ENCODE peak calls at places on chromosomes 4 and X, in six cellular contexts. Q, Y, S, B, E and C are unnamed samples.

GRCh38 chr4:33616121-33616520 is 2628.2 kb downstream of the ARAP2 start:
- DNase-seq in Q (no peak), Y (no peak), S (no peak), B (no peak), E (no peak), C (no peak)

GRCh38 chr4:111838406-111838930 is 306.8 kb upstream of the FAM241A start:
- DNase-seq in Q (no peak), Y (no peak), S (no peak), B (no peak), E (no peak), C (no peak)

GRCh38 chr4:114317564-114317963 is 281.0 kb upstream of the UGT8 start:
- DNase-seq in Q (no peak), Y (no peak), S (no peak), B (no peak), E (no peak), C (no peak)

GRCh38 chrX:49059209-49060191 is 701 bp downstream of the CCDC120 start:
- DNase-seq in Q (no peak), Y (no peak), S (peak; percentile 42), B (no peak), E (no peak), C (peak; percentile 39)

GRCh38 chrX:105226499-105226898 is 6.0 kb upstream of the TEX13A start:
- DNase-seq in Q (no peak), Y (no peak), S (no peak), B (no peak), E (no peak), C (no peak)

GRCh38 chr4:80393246-80393969 is 57.9 kb downstream of the CFAP299 start:
- DNase-seq in Q (no peak), Y (no peak), S (no peak), B (no peak), E (peak; percentile 94), C (no peak)

GRCh38 chrX:25737540-25737939 is 400.6 kb upstream of the MAGEB18 start:
- DNase-seq in Q (no peak), Y (no peak), S (no peak), B (no peak), E (peak; percentile 47), C (no peak)

GRCh38 chr4:99946346-99947189 is at the start of gene DNAJB14:
- DNase-seq in Q (peak; percentile 37), Y (peak; percentile 87), S (peak; percentile 75), B (peak; percentile 73), E (peak; percentile 69), C (peak; percentile 85)

GRCh38 chr4:37758226-37758625 is 68.3 kb upstream of the PGM2 start:
- DNase-seq in Q (no peak), Y (peak; percentile 72), S (peak; percentile 35), B (no peak), E (peak; percentile 41), C (no peak)

GRCh38 chr4:76449824-76450223 is 14.8 kb downstream of the SHROOM3 start:
- DNase-seq in Q (no peak), Y (no peak), S (no peak), B (no peak), E (no peak), C (no peak)

GRCh38 chrX:72308566-72309296 is 3.0 kb upstream of the CITED1 start:
- DNase-seq in Q (no peak), Y (peak; percentile 79), S (peak; percentile 62), B (peak; percentile 58), E (peak; percentile 50), C (peak; percentile 73)

GRCh38 chrX:111868726-111869638 is 7.0 kb upstream of the TRPC5OS start:
- DNase-seq in Q (no peak), Y (no peak), S (no peak), B (no peak), E (peak; percentile 13), C (no peak)

GRCh38 chrX:38273453-38273852 is 52.8 kb upstream of the SRPX start:
- DNase-seq in Q (no peak), Y (no peak), S (no peak), B (no peak), E (peak; percentile 47), C (no peak)

GRCh38 chr4:101730291-101731117 is 60.0 kb upstream of the BANK1 start:
- DNase-seq in Q (no peak), Y (peak; percentile 79), S (peak; percentile 71), B (peak; percentile 78), E (peak; percentile 70), C (peak; percentile 69)

GRCh38 chr4:74189331-74190043 is 31.6 kb downstream of the MTHFD2L start:
- DNase-seq in Q (no peak), Y (no peak), S (peak; percentile 16), B (peak; percentile 69), E (peak; percentile 55), C (no peak)

GRCh38 chr4:1170156-1170804 is 2.1 kb downstream of the SPON2 start:
- DNase-seq in Q (no peak), Y (peak; percentile 63), S (no peak), B (no peak), E (no peak), C (no peak)

GRCh38 chrX:150219374-150220185 is 143.5 kb upstream of the MAMLD1 start:
- DNase-seq in Q (no peak), Y (no peak), S (no peak), B (peak; percentile 2), E (peak; percentile 48), C (no peak)

GRCh38 chr4:89217594-89217993 is 90.0 kb downstream of the GPRIN3 start:
- DNase-seq in Q (no peak), Y (no peak), S (no peak), B (no peak), E (no peak), C (no peak)

GRCh38 chrX:34341258-34341657 is 209.1 kb upstream of the FAM47A start:
- DNase-seq in Q (no peak), Y (no peak), S (no peak), B (peak; percentile 2), E (no peak), C (no peak)

GRCh38 chr4:61985426-61985825 is 785.3 kb downstream of the ADGRL3 start:
- DNase-seq in Q (no peak), Y (no peak), S (no peak), B (no peak), E (no peak), C (no peak)

GRCh38 chr4:8245879-8246833 is 23.4 kb upstream of the HTRA3 start:
- DNase-seq in Q (no peak), Y (no peak), S (no peak), B (no peak), E (no peak), C (no peak)

GRCh38 chr4:140609548-140610425 is 41.0 kb upstream of the UCP1 start:
- DNase-seq in Q (no peak), Y (no peak), S (peak; percentile 21), B (peak; percentile 42), E (peak; percentile 55), C (no peak)

GRCh38 chr4:76585897-76586360 is 150.9 kb downstream of the SHROOM3 start:
- DNase-seq in Q (no peak), Y (peak; percentile 65), S (peak; percentile 96), B (peak; percentile 65), E (no peak), C (peak; percentile 94)

GRCh38 chr4:136557396-136557795 is 974.9 kb downstream of the PCDH18 start:
- DNase-seq in Q (no peak), Y (no peak), S (no peak), B (no peak), E (no peak), C (no peak)

GRCh38 chrX:42432552-42432951 is 345.4 kb downstream of the PPP1R2C start:
- DNase-seq in Q (no peak), Y (no peak), S (no peak), B (no peak), E (no peak), C (no peak)

GRCh38 chr4:80036949-80037348 is 36.1 kb downstream of the ANTXR2 start:
- DNase-seq in Q (no peak), Y (no peak), S (no peak), B (no peak), E (peak; percentile 77), C (no peak)

GRCh38 chr4:1075809-1076524 is 37.4 kb downstream of the RNF212 start:
- DNase-seq in Q (no peak), Y (no peak), S (no peak), B (no peak), E (no peak), C (no peak)

GRCh38 chr4:54064317-54065275 is at the start of gene CHIC2:
- DNase-seq in Q (peak; percentile 76), Y (peak; percentile 97), S (peak; percentile 94), B (peak; percentile 90), E (peak; percentile 92), C (peak; percentile 96)
- TF ChIP-seq POLR2A in Q (peak; percentile 96), Y (peak; percentile 93), S (peak; percentile 92), B (peak; percentile 66), E (peak; percentile 96), C (peak; percentile 97)

GRCh38 chr4:184282895-184283654 is 65.4 kb upstream of the ENPP6 start:
- DNase-seq in Q (no peak), Y (no peak), S (no peak), B (no peak), E (no peak), C (peak; percentile 22)

GRCh38 chr4:184280591-184281071 is 63.0 kb upstream of the ENPP6 start:
- DNase-seq in Q (no peak), Y (no peak), S (no peak), B (no peak), E (no peak), C (peak; percentile 19)

GRCh38 chr4:184282251-184282713 is 64.6 kb upstream of the ENPP6 start:
- DNase-seq in Q (no peak), Y (no peak), S (no peak), B (no peak), E (no peak), C (peak; percentile 65)

GRCh38 chr4:184280104-184280503 is 62.4 kb upstream of the ENPP6 start:
- DNase-seq in Q (no peak), Y (no peak), S (no peak), B (no peak), E (no peak), C (no peak)

DNA sequence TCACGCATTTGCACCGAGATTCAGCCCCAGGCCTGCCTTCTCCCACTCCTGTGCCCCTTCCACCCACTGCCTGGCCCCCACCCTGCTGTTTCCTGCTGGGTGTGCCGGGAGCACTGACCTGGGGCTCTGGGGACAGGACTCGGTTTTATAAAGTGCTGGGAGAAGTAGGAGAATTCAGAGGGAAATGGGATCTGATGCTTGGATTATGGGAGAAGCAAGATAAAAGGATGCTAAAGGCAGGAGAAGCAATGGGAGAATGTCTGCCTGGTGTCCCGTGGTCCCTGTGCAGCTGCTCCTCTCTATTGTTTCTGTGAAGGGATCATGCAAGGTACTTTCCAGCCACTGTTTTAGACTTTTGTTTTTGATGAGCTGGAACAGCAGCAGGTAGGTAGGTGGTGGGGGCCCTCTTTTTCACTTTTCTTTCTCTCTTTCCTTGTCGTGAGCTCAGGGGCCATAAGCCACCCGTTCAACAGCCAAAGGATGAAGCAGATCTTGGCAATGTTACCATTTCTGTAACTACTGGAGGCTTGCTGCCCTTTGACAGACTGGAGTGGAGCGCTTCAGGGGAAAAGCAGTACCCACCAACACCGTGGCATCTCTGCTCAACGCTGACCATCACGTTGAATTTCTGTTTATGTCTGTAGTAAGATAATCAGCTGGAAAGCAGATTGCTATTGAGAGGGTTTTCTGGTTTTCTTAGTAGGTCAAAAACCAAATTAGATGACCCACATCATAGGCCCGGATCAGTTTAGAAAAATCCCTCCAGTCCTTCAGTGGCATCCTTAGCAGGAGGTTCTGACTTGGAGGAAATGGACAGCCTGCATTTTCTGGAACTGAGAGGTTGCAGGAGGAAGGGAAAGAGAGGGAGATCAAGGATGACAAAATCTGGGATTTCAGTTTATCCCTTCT is 63.8 kb upstream of the ENPP6 start:
- DNase-seq in Q (no peak), Y (no peak), S (no peak), B (no peak), E (no peak), C (peak; percentile 19)
- TF ChIP-seq POLR2A in Q (no peak), Y (no peak), S (no peak), B (no peak), E (no peak), C (no peak)

GRCh38 chrX:97310373-97310772 is 426.7 kb downstream of the RPA4 start:
- DNase-seq in Q (no peak), Y (no peak), S (no peak), B (peak; percentile 9), E (peak; percentile 14), C (no peak)
- TF ChIP-seq POLR2A in Q (no peak), Y (no peak), S (no peak), B (no peak), E (no peak), C (no peak)

GRCh38 chrX:46168254-46168653 is 377.0 kb downstream of the ZNF674 start:
- DNase-seq in Q (no peak), Y (no peak), S (no peak), B (no peak), E (no peak), C (no peak)
- TF ChIP-seq POLR2A in Q (no peak), Y (no peak), S (no peak), B (no peak), E (no peak), C (no peak)